ENCODE peak calls at places on chromosomes 5 and 9, in seven cellular contexts. One of them, this sample, is unnamed.

GRCh38 chr5:93675458-93676450 is 65.6 kb downstream of the POU5F2 start:
- DNase-seq in choroid plexus epithelial cell: no peak
- DNase-seq in HCT116: no peak
- DNase-seq in CD8-positive, alpha-beta memory T cell: no peak
- DNase-seq in thoracic aorta: no peak
- DNase-seq in upper lobe of right lung: no peak
- DNase-seq in astrocyte of the cerebellum: no peak
- DNase-seq in this sample: peak; percentile 19

GRCh38 chr5:68548959-68549676 is 333.6 kb downstream of the PIK3R1 start:
- DNase-seq in astrocyte of the cerebellum: no peak
- DNase-seq in upper lobe of right lung: no peak
- DNase-seq in thoracic aorta: no peak
- DNase-seq in HCT116: no peak
- DNase-seq in choroid plexus epithelial cell: no peak
- DNase-seq in CD8-positive, alpha-beta memory T cell: no peak
- DNase-seq in this sample: no peak

GRCh38 chr5:9381464-9381863 is 164.4 kb downstream of the SEMA5A start:
- DNase-seq in CD8-positive, alpha-beta memory T cell: no peak
- DNase-seq in astrocyte of the cerebellum: no peak
- DNase-seq in choroid plexus epithelial cell: no peak
- DNase-seq in HCT116: no peak
- DNase-seq in thoracic aorta: no peak
- DNase-seq in upper lobe of right lung: no peak
- DNase-seq in this sample: peak; percentile 55

GRCh38 chr9:98707158-98708102 is 1.3 kb downstream of the GABBR2 start:
- DNase-seq in choroid plexus epithelial cell: peak; percentile 80
- DNase-seq in CD8-positive, alpha-beta memory T cell: no peak
- DNase-seq in thoracic aorta: no peak
- DNase-seq in astrocyte of the cerebellum: peak; percentile 27
- DNase-seq in HCT116: peak; percentile 3
- DNase-seq in upper lobe of right lung: peak; percentile 70
- DNase-seq in this sample: peak; percentile 43

GRCh38 chr9:16824545-16825041 is 45.9 kb downstream of the BNC2 start:
- DNase-seq in HCT116: no peak
- DNase-seq in choroid plexus epithelial cell: peak; percentile 62
- DNase-seq in astrocyte of the cerebellum: no peak
- DNase-seq in upper lobe of right lung: no peak
- DNase-seq in thoracic aorta: no peak
- DNase-seq in CD8-positive, alpha-beta memory T cell: no peak
- DNase-seq in this sample: no peak

GRCh38 chr5:10595305-10595677 is 31.4 kb downstream of the ANKRD33B start:
- DNase-seq in CD8-positive, alpha-beta memory T cell: no peak
- DNase-seq in thoracic aorta: no peak
- DNase-seq in astrocyte of the cerebellum: no peak
- DNase-seq in upper lobe of right lung: no peak
- DNase-seq in HCT116: no peak
- DNase-seq in choroid plexus epithelial cell: no peak
- DNase-seq in this sample: no peak

GRCh38 chr9:98191615-98192502 is 578 bp downstream of the CORO2A start:
- DNase-seq in CD8-positive, alpha-beta memory T cell: peak; percentile 42
- DNase-seq in thoracic aorta: no peak
- DNase-seq in astrocyte of the cerebellum: no peak
- DNase-seq in upper lobe of right lung: peak; percentile 86
- DNase-seq in choroid plexus epithelial cell: no peak
- DNase-seq in HCT116: no peak
- DNase-seq in this sample: no peak

GRCh38 chr5:132427285-132428146 is 58.0 kb downstream of the SLC22A5 start:
- DNase-seq in HCT116: no peak
- DNase-seq in upper lobe of right lung: peak; percentile 76
- DNase-seq in choroid plexus epithelial cell: no peak
- DNase-seq in thoracic aorta: no peak
- DNase-seq in CD8-positive, alpha-beta memory T cell: peak; percentile 56
- DNase-seq in astrocyte of the cerebellum: no peak
- DNase-seq in this sample: peak; percentile 47

GRCh38 chr5:156414381-156414780 is 87.4 kb downstream of the SGCD start:
- DNase-seq in choroid plexus epithelial cell: peak; percentile 15
- DNase-seq in astrocyte of the cerebellum: no peak
- DNase-seq in HCT116: no peak
- DNase-seq in CD8-positive, alpha-beta memory T cell: no peak
- DNase-seq in thoracic aorta: no peak
- DNase-seq in upper lobe of right lung: no peak
- DNase-seq in this sample: no peak

GRCh38 chr5:60497706-60498500 is 202.1 kb downstream of the DEPDC1B start:
- DNase-seq in astrocyte of the cerebellum: no peak
- DNase-seq in choroid plexus epithelial cell: peak; percentile 80
- DNase-seq in upper lobe of right lung: no peak
- DNase-seq in HCT116: no peak
- DNase-seq in thoracic aorta: no peak
- DNase-seq in CD8-positive, alpha-beta memory T cell: no peak
- DNase-seq in this sample: no peak

GRCh38 chr5:171537923-171538537 is 118.6 kb downstream of the FGF18 start:
- DNase-seq in choroid plexus epithelial cell: peak; percentile 13
- DNase-seq in upper lobe of right lung: no peak
- DNase-seq in HCT116: no peak
- DNase-seq in astrocyte of the cerebellum: no peak
- DNase-seq in thoracic aorta: no peak
- DNase-seq in CD8-positive, alpha-beta memory T cell: no peak
- DNase-seq in this sample: no peak

GRCh38 chr9:37300620-37301368 is 121.7 kb upstream of the GRHPR start:
- DNase-seq in CD8-positive, alpha-beta memory T cell: no peak
- DNase-seq in HCT116: no peak
- DNase-seq in thoracic aorta: no peak
- DNase-seq in upper lobe of right lung: no peak
- DNase-seq in choroid plexus epithelial cell: peak; percentile 50
- DNase-seq in astrocyte of the cerebellum: no peak
- DNase-seq in this sample: no peak

GRCh38 chr9:37295796-37296195 is 126.7 kb upstream of the GRHPR start:
- DNase-seq in HCT116: no peak
- DNase-seq in astrocyte of the cerebellum: no peak
- DNase-seq in thoracic aorta: no peak
- DNase-seq in upper lobe of right lung: no peak
- DNase-seq in CD8-positive, alpha-beta memory T cell: no peak
- DNase-seq in choroid plexus epithelial cell: no peak
- DNase-seq in this sample: no peak

GRCh38 chr9:37297592-37297991 is 124.9 kb upstream of the GRHPR start:
- DNase-seq in choroid plexus epithelial cell: no peak
- DNase-seq in HCT116: no peak
- DNase-seq in thoracic aorta: no peak
- DNase-seq in CD8-positive, alpha-beta memory T cell: no peak
- DNase-seq in upper lobe of right lung: no peak
- DNase-seq in astrocyte of the cerebellum: no peak
- DNase-seq in this sample: no peak

GRCh38 chr9:37302277-37302676 is 120.2 kb upstream of the GRHPR start:
- DNase-seq in thoracic aorta: no peak
- DNase-seq in astrocyte of the cerebellum: no peak
- DNase-seq in CD8-positive, alpha-beta memory T cell: peak; percentile 8
- DNase-seq in HCT116: no peak
- DNase-seq in choroid plexus epithelial cell: peak; percentile 35
- DNase-seq in upper lobe of right lung: no peak
- DNase-seq in this sample: peak; percentile 78

DNA sequence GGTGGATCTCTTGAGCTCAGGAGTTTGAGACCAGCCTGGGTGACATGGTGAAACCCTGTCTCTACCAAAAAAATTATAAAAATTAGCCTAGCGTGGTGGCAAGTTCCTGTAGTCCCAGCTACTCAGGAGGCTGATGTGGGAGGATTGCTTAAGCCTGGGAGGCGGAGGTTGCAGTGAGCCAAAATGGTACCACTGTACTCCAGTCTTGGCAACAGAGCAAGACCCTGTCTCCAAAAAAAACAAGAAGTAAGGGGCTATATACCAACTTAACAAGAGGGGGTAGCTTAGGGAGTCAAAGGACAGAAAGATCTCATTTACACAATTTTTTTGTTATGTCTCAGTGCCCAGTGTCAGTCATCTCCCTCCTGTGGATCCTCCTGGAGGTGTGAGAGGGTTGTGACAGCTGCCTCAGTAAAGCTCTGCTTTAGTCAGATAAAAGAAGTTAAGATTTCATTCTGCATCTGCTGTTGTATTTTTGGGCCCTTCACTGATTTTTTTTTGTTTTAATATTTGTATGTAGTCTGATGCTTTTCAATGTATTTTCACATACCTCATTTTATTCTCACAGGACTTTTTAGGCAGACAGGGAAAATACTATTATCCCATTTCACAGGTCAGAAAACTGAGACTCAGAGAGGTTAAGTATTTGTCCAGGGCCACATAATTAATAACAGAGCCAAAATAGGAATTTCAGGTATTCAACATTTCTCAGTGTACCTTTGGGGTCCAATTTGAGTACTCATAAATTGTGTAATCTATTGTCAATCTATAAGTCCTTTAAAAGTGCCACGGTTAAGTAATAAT is 120.9 kb upstream of the GRHPR start:
- DNase-seq in thoracic aorta: no peak
- DNase-seq in choroid plexus epithelial cell: no peak
- DNase-seq in CD8-positive, alpha-beta memory T cell: no peak
- DNase-seq in astrocyte of the cerebellum: no peak
- DNase-seq in upper lobe of right lung: no peak
- DNase-seq in HCT116: no peak
- DNase-seq in this sample: no peak
- H3K4me3 ChIP-seq in thoracic aorta: no peak overlapping the region
- H3K4me3 ChIP-seq in choroid plexus epithelial cell: no peak overlapping the region
- H3K4me3 ChIP-seq in CD8-positive, alpha-beta memory T cell: peak overlapping the region; percentile 12
- H3K4me3 ChIP-seq in astrocyte of the cerebellum: no peak overlapping the region
- H3K4me3 ChIP-seq in upper lobe of right lung: no peak overlapping the region
- H3K4me3 ChIP-seq in HCT116: no peak overlapping the region
- H3K4me3 ChIP-seq in this sample: no peak overlapping the region

DNA sequence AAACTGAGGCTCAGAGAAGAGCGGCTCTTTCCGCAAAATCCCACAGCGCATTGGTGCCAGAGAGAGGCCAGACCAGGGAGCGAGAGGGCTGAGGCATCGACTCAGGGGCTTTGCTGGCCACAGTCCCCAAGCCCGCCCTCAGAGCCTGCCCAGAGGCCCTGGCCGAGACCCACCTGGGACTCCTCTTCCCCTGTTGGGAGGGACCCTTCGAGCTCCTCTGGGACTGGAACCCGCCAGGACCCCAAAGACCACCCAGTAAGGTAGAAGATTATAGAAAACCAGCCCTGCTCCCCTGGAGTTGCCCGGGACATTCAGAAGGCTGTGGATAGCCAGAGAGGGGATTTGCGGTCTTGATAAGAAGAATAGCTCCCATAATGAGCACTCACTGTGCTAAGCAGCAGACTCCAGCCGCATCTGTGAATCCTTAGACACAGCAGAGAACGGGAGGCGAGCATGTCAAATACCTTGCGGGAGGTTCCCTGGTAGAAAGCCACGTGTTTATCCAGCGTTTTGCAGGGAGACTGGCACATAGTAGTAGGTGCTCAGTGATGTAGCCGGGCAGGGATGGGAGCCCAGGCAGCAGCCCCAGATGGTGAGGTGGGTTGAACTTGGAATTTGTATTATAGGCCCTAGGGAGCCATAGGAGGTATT is 651 bp upstream of the AK1 start:
- DNase-seq in thoracic aorta: no peak
- DNase-seq in astrocyte of the cerebellum: no peak
- DNase-seq in choroid plexus epithelial cell: no peak
- DNase-seq in CD8-positive, alpha-beta memory T cell: no peak
- DNase-seq in upper lobe of right lung: peak; percentile 62
- DNase-seq in HCT116: no peak
- DNase-seq in this sample: no peak
- H3K4me3 ChIP-seq in thoracic aorta: peak overlapping the region; percentile 80
- H3K4me3 ChIP-seq in astrocyte of the cerebellum: peak overlapping the region; percentile 50
- H3K4me3 ChIP-seq in choroid plexus epithelial cell: peak overlapping the region; percentile 63
- H3K4me3 ChIP-seq in CD8-positive, alpha-beta memory T cell: no peak overlapping the region
- H3K4me3 ChIP-seq in upper lobe of right lung: peak overlapping the region; percentile 59
- H3K4me3 ChIP-seq in HCT116: peak overlapping the region; percentile 68
- H3K4me3 ChIP-seq in this sample: no peak overlapping the region

GRCh38 chr5:15936505-15937245 is 242.9 kb downstream of the MARCHF11 start:
- DNase-seq in choroid plexus epithelial cell: no peak
- DNase-seq in HCT116: no peak
- DNase-seq in astrocyte of the cerebellum: no peak
- DNase-seq in thoracic aorta: no peak
- DNase-seq in CD8-positive, alpha-beta memory T cell: no peak
- DNase-seq in upper lobe of right lung: no peak
- DNase-seq in this sample: peak; percentile 6

GRCh38 chr5:15933481-15934207 is 245.9 kb downstream of the MARCHF11 start:
- DNase-seq in CD8-positive, alpha-beta memory T cell: no peak
- DNase-seq in thoracic aorta: no peak
- DNase-seq in choroid plexus epithelial cell: peak; percentile 27
- DNase-seq in astrocyte of the cerebellum: no peak
- DNase-seq in HCT116: no peak
- DNase-seq in upper lobe of right lung: no peak
- DNase-seq in this sample: no peak

GRCh38 chr5:15927710-15928380 is 251.7 kb downstream of the MARCHF11 start:
- DNase-seq in CD8-positive, alpha-beta memory T cell: no peak
- DNase-seq in astrocyte of the cerebellum: no peak
- DNase-seq in thoracic aorta: no peak
- DNase-seq in upper lobe of right lung: no peak
- DNase-seq in choroid plexus epithelial cell: no peak
- DNase-seq in HCT116: no peak
- DNase-seq in this sample: no peak

GRCh38 chr5:15929616-15930303 is 249.8 kb downstream of the MARCHF11 start:
- DNase-seq in CD8-positive, alpha-beta memory T cell: no peak
- DNase-seq in HCT116: no peak
- DNase-seq in choroid plexus epithelial cell: peak; percentile 14
- DNase-seq in astrocyte of the cerebellum: peak; percentile 54
- DNase-seq in upper lobe of right lung: no peak
- DNase-seq in thoracic aorta: no peak
- DNase-seq in this sample: no peak

GRCh38 chr5:15932066-15932465 is 247.5 kb downstream of the MARCHF11 start:
- DNase-seq in CD8-positive, alpha-beta memory T cell: no peak
- DNase-seq in upper lobe of right lung: no peak
- DNase-seq in HCT116: no peak
- DNase-seq in thoracic aorta: no peak
- DNase-seq in choroid plexus epithelial cell: no peak
- DNase-seq in astrocyte of the cerebellum: no peak
- DNase-seq in this sample: no peak
- H3K4me3 ChIP-seq in CD8-positive, alpha-beta memory T cell: no peak overlapping the region
- H3K4me3 ChIP-seq in upper lobe of right lung: no peak overlapping the region
- H3K4me3 ChIP-seq in HCT116: no peak overlapping the region
- H3K4me3 ChIP-seq in thoracic aorta: no peak overlapping the region
- H3K4me3 ChIP-seq in choroid plexus epithelial cell: no peak overlapping the region
- H3K4me3 ChIP-seq in astrocyte of the cerebellum: no peak overlapping the region
- H3K4me3 ChIP-seq in this sample: no peak overlapping the region

DNA sequence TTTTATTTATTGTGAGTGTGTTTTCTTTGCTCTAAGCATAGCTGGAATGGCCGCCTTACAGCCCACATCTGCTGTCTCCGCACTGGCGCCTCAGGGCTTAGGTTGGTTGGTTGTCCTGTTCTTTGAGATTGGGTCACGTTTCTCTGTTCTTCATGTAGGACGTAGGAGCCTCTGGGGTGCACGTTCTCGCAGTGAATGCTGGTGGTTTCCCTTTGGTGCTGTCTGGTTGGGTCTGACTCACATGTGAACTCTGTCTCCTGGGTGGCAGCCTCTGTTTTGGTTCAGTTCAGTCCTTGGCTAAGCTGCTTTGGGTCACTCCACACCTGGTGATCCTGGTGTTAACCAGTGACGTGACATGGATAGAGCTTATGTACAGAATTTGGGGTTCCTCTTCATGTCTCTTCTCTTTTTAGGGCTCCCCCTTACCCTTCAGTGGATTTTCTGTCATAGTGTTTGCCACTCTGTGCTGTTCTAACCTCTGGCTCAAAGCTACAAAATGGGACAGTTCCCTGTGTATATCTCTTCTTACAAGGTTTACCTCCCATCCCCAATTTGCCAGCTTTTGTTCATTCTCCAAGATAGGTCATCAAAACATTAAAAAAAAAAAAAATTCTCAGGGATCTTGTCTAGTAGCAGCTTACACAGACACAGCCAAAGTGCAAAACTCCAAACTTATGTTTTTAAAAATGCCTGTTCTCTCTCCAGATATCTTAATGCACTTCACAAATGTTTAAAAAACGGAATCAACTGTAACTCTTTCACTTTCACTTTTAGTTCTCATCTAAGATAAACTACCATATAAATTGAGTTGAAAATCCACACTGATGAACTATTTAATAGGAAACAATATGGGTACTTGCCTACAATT is 12.8 kb upstream of the LPCAT1 start:
- DNase-seq in HCT116: no peak
- DNase-seq in astrocyte of the cerebellum: no peak
- DNase-seq in upper lobe of right lung: peak; percentile 46
- DNase-seq in thoracic aorta: no peak
- DNase-seq in CD8-positive, alpha-beta memory T cell: peak; percentile 61
- DNase-seq in choroid plexus epithelial cell: peak; percentile 55
- DNase-seq in this sample: peak; percentile 48
- H3K4me3 ChIP-seq in HCT116: no peak overlapping the region
- H3K4me3 ChIP-seq in astrocyte of the cerebellum: no peak overlapping the region
- H3K4me3 ChIP-seq in upper lobe of right lung: peak overlapping the region; percentile 34
- H3K4me3 ChIP-seq in thoracic aorta: peak overlapping the region; percentile 54
- H3K4me3 ChIP-seq in CD8-positive, alpha-beta memory T cell: peak overlapping the region; percentile 51
- H3K4me3 ChIP-seq in choroid plexus epithelial cell: peak overlapping the region; percentile 22
- H3K4me3 ChIP-seq in this sample: peak overlapping the region; percentile 28